ENCODE peak calls at places on chromosomes 7 and 10, in seven cellular contexts. T is transverse colon, C is fibroblast of lung, O is left ventricle myocardium inferior, W is suprapubic skin, A is tibial artery, Z is PC-9. M is an unnamed sample.

GRCh38 chr10:71849461-71849908 is 1.6 kb downstream of the PSAP start:
- DNase-seq in C (no peak), T (no peak), O (no peak), Z (peak; percentile 19), A (no peak), W (no peak), M (no peak)

GRCh38 chr10:35300063-35300699 is 36.1 kb upstream of the CCNY start:
- DNase-seq in W (peak; percentile 80), A (peak; percentile 43), O (peak; percentile 23), Z (no peak), C (peak; percentile 63), T (peak; percentile 21), M (no peak)

GRCh38 chr10:33306756-33307519 is 27.5 kb downstream of the NRP1 start:
- DNase-seq in Z (no peak), W (no peak), O (no peak), A (no peak), T (no peak), C (peak; percentile 89), M (no peak)

GRCh38 chr7:47581442-47581820 is 480 bp downstream of the TNS3 start:
- DNase-seq in T (peak; percentile 63), Z (no peak), C (no peak), W (peak; percentile 73), A (no peak), O (no peak), M (peak; percentile 76)

GRCh38 chr7:41693150-41693997 is 9.5 kb downstream of the INHBA start:
- DNase-seq in W (no peak), C (peak; percentile 66), Z (no peak), O (no peak), T (no peak), A (no peak), M (no peak)

GRCh38 chr7:1924185-1924817 is 254.2 kb downstream of the ELFN1 start:
- DNase-seq in A (no peak), Z (no peak), T (no peak), C (no peak), O (no peak), W (no peak), M (no peak)

GRCh38 chr10:77024456-77024855 is 613.2 kb downstream of the KCNMA1 start:
- DNase-seq in A (no peak), O (no peak), Z (peak; percentile 10), T (no peak), W (no peak), C (peak; percentile 38), M (no peak)

GRCh38 chr7:38147005-38147404 is 31.0 kb upstream of the STARD3NL start:
- DNase-seq in Z (no peak), T (no peak), C (no peak), O (no peak), A (no peak), W (no peak), M (no peak)

GRCh38 chr7:107874605-107875446 is 16.2 kb upstream of the DLD start:
- DNase-seq in Z (no peak), W (no peak), C (peak; percentile 69), O (no peak), A (no peak), T (peak; percentile 53), M (no peak)

GRCh38 chr7:151706568-151707469 is 170.1 kb downstream of the PRKAG2 start:
- DNase-seq in A (no peak), O (peak; percentile 5), C (peak; percentile 45), W (no peak), Z (no peak), T (peak; percentile 46), M (no peak)

GRCh38 chr10:8095962-8096361 is 41.5 kb downstream of the GATA3 start:
- DNase-seq in A (no peak), Z (no peak), C (no peak), O (no peak), W (no peak), T (no peak), M (no peak)

GRCh38 chr10:68135922-68136718 is 26.8 kb downstream of the MYPN start:
- DNase-seq in Z (peak; percentile 91), W (no peak), T (no peak), A (no peak), O (no peak), C (peak; percentile 76), M (no peak)

GRCh38 chr7:117750612-117751563 is 122.4 kb downstream of the CTTNBP2 start:
- DNase-seq in A (no peak), W (no peak), O (no peak), Z (no peak), T (no peak), C (peak; percentile 69), M (no peak)

GRCh38 chr7:167087-167855 is 25.1 kb upstream of the FAM20C start:
- DNase-seq in T (no peak), C (no peak), O (no peak), Z (no peak), A (no peak), W (peak; percentile 59), M (no peak)

GRCh38 chr7:121431389-121431788 is 35.3 kb upstream of the FAM3C start:
- DNase-seq in Z (no peak), C (no peak), A (no peak), T (no peak), W (no peak), O (no peak), M (no peak)

GRCh38 chr10:12782537-12782936 is 219.0 kb downstream of the CCDC3 start:
- DNase-seq in A (no peak), W (no peak), O (peak; percentile 31), C (peak; percentile 31), Z (no peak), T (peak; percentile 47), M (no peak)

GRCh38 chr10:47384148-47384921 is at the start of gene ZNF488:
- DNase-seq in Z (peak; percentile 83), T (peak; percentile 87), A (peak; percentile 76), O (peak; percentile 86), W (peak; percentile 84), C (peak; percentile 72), M (peak; percentile 84)

GRCh38 chr10:103278862-103279298 is 1.9 kb downstream of the INA start:
- DNase-seq in T (peak; percentile 36), W (no peak), O (peak; percentile 36), Z (no peak), A (peak; percentile 29), C (peak; percentile 61), M (no peak)

GRCh38 chr10:122590158-122590557 is 29.6 kb downstream of the DMBT1 start:
- DNase-seq in Z (no peak), A (no peak), C (no peak), O (no peak), W (no peak), T (no peak), M (no peak)

GRCh38 chr7:17963281-17963680 is 23.0 kb upstream of the SNX13 start:
- DNase-seq in W (peak; percentile 67), T (no peak), C (peak; percentile 79), O (no peak), Z (no peak), A (peak; percentile 34), M (no peak)

GRCh38 chr10:118571123-118571522 is 24.3 kb downstream of the PRLHR start:
- DNase-seq in Z (no peak), C (peak; percentile 48), T (no peak), W (no peak), O (no peak), A (peak; percentile 54), M (no peak)

GRCh38 chr7:41058986-41059741 is 643.7 kb downstream of the INHBA start:
- DNase-seq in C (peak; percentile 29), T (no peak), Z (peak; percentile 84), A (no peak), O (no peak), W (no peak), M (no peak)

GRCh38 chr7:105141068-105141467 is 127.1 kb downstream of the KMT2E start:
- DNase-seq in Z (no peak), A (no peak), W (no peak), T (no peak), C (peak; percentile 68), O (no peak), M (no peak)
- TF ChIP-seq CTCF in Z (no peak), A (no peak), W (no peak), T (peak; percentile 13), C (peak; percentile 53), O (peak; percentile 32), M (no peak)

GRCh38 chr7:30917216-30917893 is 5.7 kb downstream of the AQP1 start:
- DNase-seq in Z (no peak), A (no peak), O (no peak), T (no peak), C (no peak), W (no peak), M (no peak)

GRCh38 chr7:30914611-30915601 is 3.3 kb downstream of the AQP1 start:
- DNase-seq in O (no peak), W (no peak), Z (peak; percentile 97), T (no peak), A (peak; percentile 77), C (peak; percentile 43), M (peak; percentile 95)

GRCh38 chr7:30916255-30916654 is 4.6 kb downstream of the AQP1 start:
- DNase-seq in A (no peak), W (no peak), T (no peak), C (no peak), Z (no peak), O (no peak), M (no peak)

GRCh38 chr7:30915751-30916150 is 4.1 kb downstream of the AQP1 start:
- DNase-seq in O (no peak), Z (no peak), T (no peak), A (no peak), W (no peak), C (no peak), M (no peak)

GRCh38 chr7:30916767-30917166 is 5.1 kb downstream of the AQP1 start:
- DNase-seq in Z (no peak), C (no peak), W (no peak), O (no peak), A (no peak), T (no peak), M (no peak)
- H3K27ac ChIP-seq in Z (no peak overlapping the region), C (no peak overlapping the region), W (peak overlapping the region; percentile 34), O (peak overlapping the region; percentile 92), A (peak overlapping the region; percentile 87), T (no peak overlapping the region), M (peak overlapping the region; percentile 86)

DNA sequence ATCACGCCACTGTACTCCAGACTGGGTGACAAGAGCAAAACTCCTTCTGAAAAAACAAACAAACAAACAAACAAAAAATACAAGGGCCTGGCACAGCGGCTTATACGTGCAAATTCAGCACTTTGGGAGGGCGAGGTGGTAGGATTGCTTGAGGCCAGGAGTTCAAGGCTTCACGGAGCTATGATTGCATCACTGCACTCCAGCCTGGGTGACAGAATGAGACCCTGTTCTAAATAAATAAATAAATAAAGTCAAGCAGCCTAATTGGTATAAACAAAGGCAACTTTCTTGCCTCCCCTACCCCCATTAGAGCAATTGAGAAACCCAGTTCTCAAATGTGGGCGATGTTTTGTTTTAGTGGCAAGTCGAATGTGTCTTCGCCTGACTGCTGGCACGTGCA is 26.3 kb upstream of the KPNA7 start:
- DNase-seq in A (no peak), Z (no peak), W (no peak), O (no peak), T (no peak), C (no peak), M (no peak)
- H3K4me3 ChIP-seq in A (no peak overlapping the region), Z (no peak overlapping the region), W (no peak overlapping the region), O (no peak overlapping the region), T (no peak overlapping the region), C (no peak overlapping the region), M (no peak overlapping the region)

DNA sequence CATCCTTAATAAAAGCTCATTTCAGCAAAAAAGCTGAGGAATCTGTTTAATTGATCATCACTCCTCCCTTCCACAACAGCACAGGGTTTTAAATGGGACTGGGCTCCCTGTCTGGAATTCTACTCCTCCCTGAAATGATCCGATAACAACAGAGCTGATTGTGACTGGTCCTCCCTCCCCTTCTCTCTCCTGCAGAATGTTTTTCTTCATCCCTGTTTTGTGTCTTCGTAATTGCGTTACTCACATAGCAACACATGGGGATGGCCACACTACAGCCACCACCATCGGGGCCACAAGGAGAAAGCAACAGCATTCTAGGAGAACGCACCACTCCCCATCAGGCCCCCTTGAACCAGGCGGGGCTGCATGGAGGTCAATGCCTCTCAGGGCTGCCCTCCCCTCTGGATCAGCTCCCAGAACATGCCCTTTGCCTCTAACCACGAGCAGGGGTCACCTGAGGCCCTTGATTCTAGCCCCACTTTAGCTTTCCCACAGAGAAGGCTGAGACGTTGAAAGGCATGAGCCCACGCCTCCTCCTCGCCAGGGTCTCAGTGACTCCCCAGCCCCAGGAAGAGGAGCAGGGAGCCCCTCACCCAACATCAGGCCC is 152.6 kb downstream of the PLXNA4 start:
- DNase-seq in W (no peak), A (no peak), C (no peak), O (no peak), Z (no peak), T (no peak), M (no peak)
- TF ChIP-seq CTCF in W (no peak), A (no peak), C (no peak), O (no peak), Z (no peak), T (no peak), M (no peak)

M was measured in coronary artery.